ENCODE peak calls at places on chromosome 22, in five cellular contexts. One of them, this sample, is unnamed.

GRCh38 chr22:49295851-49296560 is 531.7 kb downstream of the BRD1 start:
- DNase-seq in H7: peak; percentile 33
- DNase-seq in NB4: no peak
- DNase-seq in T follicular helper cell: no peak
- DNase-seq in astrocyte of the cerebellum: no peak
- DNase-seq in this sample: no peak

GRCh38 chr22:37533995-37534394 is 14.8 kb upstream of the CARD10 start:
- DNase-seq in H7: no peak
- DNase-seq in NB4: peak; percentile 92
- DNase-seq in T follicular helper cell: no peak
- DNase-seq in astrocyte of the cerebellum: peak; percentile 74
- DNase-seq in this sample: no peak

GRCh38 chr22:21587803-21588611 is 20.5 kb downstream of the UBE2L3 start:
- DNase-seq in H7: peak; percentile 14
- DNase-seq in NB4: no peak
- DNase-seq in T follicular helper cell: no peak
- DNase-seq in astrocyte of the cerebellum: no peak
- DNase-seq in this sample: no peak

GRCh38 chr22:35102663-35103062 is 36.7 kb downstream of the ISX start:
- DNase-seq in H7: peak; percentile 52
- DNase-seq in NB4: peak; percentile 60
- DNase-seq in T follicular helper cell: no peak
- DNase-seq in astrocyte of the cerebellum: no peak
- DNase-seq in this sample: no peak

GRCh38 chr22:20380486-20380885 is 13.5 kb upstream of the ZNF74 start:
- DNase-seq in H7: no peak
- DNase-seq in NB4: no peak
- DNase-seq in T follicular helper cell: no peak
- DNase-seq in astrocyte of the cerebellum: no peak
- DNase-seq in this sample: no peak

GRCh38 chr22:26004477-26004876 is 164.8 kb upstream of the SEZ6L start:
- DNase-seq in H7: no peak
- DNase-seq in NB4: no peak
- DNase-seq in T follicular helper cell: no peak
- DNase-seq in astrocyte of the cerebellum: no peak
- DNase-seq in this sample: no peak

GRCh38 chr22:28594076-28594783 is 85.4 kb downstream of the TTC28 start:
- DNase-seq in H7: no peak
- DNase-seq in NB4: no peak
- DNase-seq in T follicular helper cell: no peak
- DNase-seq in astrocyte of the cerebellum: no peak
- DNase-seq in this sample: no peak

GRCh38 chr22:45999379-45999971 is 22.5 kb upstream of the WNT7B start:
- DNase-seq in H7: peak; percentile 53
- DNase-seq in NB4: no peak
- DNase-seq in T follicular helper cell: no peak
- DNase-seq in astrocyte of the cerebellum: no peak
- DNase-seq in this sample: no peak

GRCh38 chr22:40250608-40251007 is 72.9 kb downstream of the TNRC6B start:
- DNase-seq in H7: no peak
- DNase-seq in NB4: no peak
- DNase-seq in T follicular helper cell: no peak
- DNase-seq in astrocyte of the cerebellum: no peak
- DNase-seq in this sample: no peak

GRCh38 chr22:46287873-46288751 is 8.6 kb upstream of the GTSE1 start:
- DNase-seq in H7: peak; percentile 44
- DNase-seq in NB4: peak; percentile 88
- DNase-seq in T follicular helper cell: no peak
- DNase-seq in astrocyte of the cerebellum: no peak
- DNase-seq in this sample: no peak

GRCh38 chr22:27985323-27986275 is 66.5 kb upstream of the PITPNB start:
- DNase-seq in H7: no peak
- DNase-seq in NB4: no peak
- DNase-seq in T follicular helper cell: no peak
- DNase-seq in astrocyte of the cerebellum: no peak
- DNase-seq in this sample: no peak

GRCh38 chr22:20080776-20081654 is 974 bp downstream of the DGCR8 start:
- DNase-seq in H7: peak; percentile 76
- DNase-seq in NB4: peak; percentile 52
- DNase-seq in T follicular helper cell: no peak
- DNase-seq in astrocyte of the cerebellum: no peak
- DNase-seq in this sample: no peak

GRCh38 chr22:39414886-39415285 is 15.3 kb downstream of the TAB1 start:
- DNase-seq in H7: no peak
- DNase-seq in NB4: no peak
- DNase-seq in T follicular helper cell: no peak
- DNase-seq in astrocyte of the cerebellum: no peak
- DNase-seq in this sample: no peak

This sample was measured in smooth muscle cell of the brain vasculature.